ENCODE peak calls at places on chromosomes 12 and 14, in eight cellular contexts. One of them, this sample, is unnamed.

GRCh38 chr12:13208533-13209278 is 12.2 kb downstream of the EMP1 start:
- DNase-seq in K562: no peak
- DNase-seq in PC-3: peak; percentile 55
- DNase-seq in AG04450: no peak
- DNase-seq in CD8-positive, alpha-beta memory T cell: no peak
- DNase-seq in fibroblast of lung: no peak
- DNase-seq in Peyer's patch: no peak
- DNase-seq in kidney: no peak
- DNase-seq in this sample: no peak

GRCh38 chr14:88063807-88064206 is 58.9 kb downstream of the GPR65 start:
- DNase-seq in K562: peak; percentile 18
- DNase-seq in PC-3: no peak
- DNase-seq in AG04450: no peak
- DNase-seq in CD8-positive, alpha-beta memory T cell: no peak
- DNase-seq in fibroblast of lung: no peak
- DNase-seq in Peyer's patch: no peak
- DNase-seq in kidney: no peak
- DNase-seq in this sample: no peak

GRCh38 chr12:112406519-112407488 is 2.6 kb downstream of the RPL6 start:
- DNase-seq in K562: no peak
- DNase-seq in PC-3: no peak
- DNase-seq in AG04450: no peak
- DNase-seq in CD8-positive, alpha-beta memory T cell: no peak
- DNase-seq in fibroblast of lung: no peak
- DNase-seq in Peyer's patch: no peak
- DNase-seq in kidney: no peak
- DNase-seq in this sample: no peak

GRCh38 chr14:73753043-73753886 is 39.1 kb upstream of the PNMA1 start:
- DNase-seq in K562: peak; percentile 75
- DNase-seq in PC-3: no peak
- DNase-seq in AG04450: no peak
- DNase-seq in CD8-positive, alpha-beta memory T cell: no peak
- DNase-seq in fibroblast of lung: no peak
- DNase-seq in Peyer's patch: peak; percentile 56
- DNase-seq in kidney: peak; percentile 85
- DNase-seq in this sample: peak; percentile 32

GRCh38 chr14:53035336-53035735 is 84.5 kb upstream of the FERMT2 start:
- DNase-seq in K562: no peak
- DNase-seq in PC-3: no peak
- DNase-seq in AG04450: no peak
- DNase-seq in CD8-positive, alpha-beta memory T cell: no peak
- DNase-seq in fibroblast of lung: peak; percentile 37
- DNase-seq in Peyer's patch: no peak
- DNase-seq in kidney: no peak
- DNase-seq in this sample: no peak

GRCh38 chr12:122166422-122167327 is 7.3 kb downstream of the IL31 start:
- DNase-seq in K562: no peak
- DNase-seq in PC-3: no peak
- DNase-seq in AG04450: no peak
- DNase-seq in CD8-positive, alpha-beta memory T cell: peak; percentile 11
- DNase-seq in fibroblast of lung: no peak
- DNase-seq in Peyer's patch: no peak
- DNase-seq in kidney: no peak
- DNase-seq in this sample: no peak

GRCh38 chr12:117900561-117900960 is 68.2 kb downstream of the KSR2 start:
- DNase-seq in K562: no peak
- DNase-seq in PC-3: peak; percentile 96
- DNase-seq in AG04450: no peak
- DNase-seq in CD8-positive, alpha-beta memory T cell: no peak
- DNase-seq in fibroblast of lung: peak; percentile 68
- DNase-seq in Peyer's patch: no peak
- DNase-seq in kidney: no peak
- DNase-seq in this sample: no peak

GRCh38 chr12:112813836-112814235 is 22.3 kb downstream of the RPH3A start:
- DNase-seq in K562: no peak
- DNase-seq in PC-3: no peak
- DNase-seq in AG04450: no peak
- DNase-seq in CD8-positive, alpha-beta memory T cell: no peak
- DNase-seq in fibroblast of lung: no peak
- DNase-seq in Peyer's patch: no peak
- DNase-seq in kidney: no peak
- DNase-seq in this sample: no peak

GRCh38 chr14:82720931-82721330 is 1187.3 kb upstream of the SEL1L start:
- DNase-seq in K562: no peak
- DNase-seq in PC-3: no peak
- DNase-seq in AG04450: no peak
- DNase-seq in CD8-positive, alpha-beta memory T cell: no peak
- DNase-seq in fibroblast of lung: no peak
- DNase-seq in Peyer's patch: no peak
- DNase-seq in kidney: no peak
- DNase-seq in this sample: no peak

GRCh38 chr12:47190905-47191304 is 111.1 kb upstream of the AMIGO2 start:
- DNase-seq in K562: no peak
- DNase-seq in PC-3: no peak
- DNase-seq in AG04450: no peak
- DNase-seq in CD8-positive, alpha-beta memory T cell: no peak
- DNase-seq in fibroblast of lung: no peak
- DNase-seq in Peyer's patch: no peak
- DNase-seq in kidney: no peak
- DNase-seq in this sample: no peak

GRCh38 chr14:96094211-96094610 is 55.0 kb downstream of the C14orf132 start:
- DNase-seq in K562: no peak
- DNase-seq in PC-3: no peak
- DNase-seq in AG04450: no peak
- DNase-seq in CD8-positive, alpha-beta memory T cell: no peak
- DNase-seq in fibroblast of lung: no peak
- DNase-seq in Peyer's patch: no peak
- DNase-seq in kidney: no peak
- DNase-seq in this sample: no peak

GRCh38 chr12:128258866-128259555 is 8.0 kb upstream of the TMEM132C start:
- DNase-seq in K562: no peak
- DNase-seq in PC-3: peak; percentile 19
- DNase-seq in AG04450: no peak
- DNase-seq in CD8-positive, alpha-beta memory T cell: no peak
- DNase-seq in fibroblast of lung: no peak
- DNase-seq in Peyer's patch: no peak
- DNase-seq in kidney: no peak
- DNase-seq in this sample: no peak

GRCh38 chr14:71592361-71592760 is 339.9 kb upstream of the RGS6 start:
- DNase-seq in K562: no peak
- DNase-seq in PC-3: peak; percentile 10
- DNase-seq in AG04450: no peak
- DNase-seq in CD8-positive, alpha-beta memory T cell: no peak
- DNase-seq in fibroblast of lung: peak; percentile 45
- DNase-seq in Peyer's patch: no peak
- DNase-seq in kidney: no peak
- DNase-seq in this sample: no peak

GRCh38 chr12:95117178-95117599 is 43.8 kb upstream of the NR2C1 start:
- DNase-seq in K562: peak; percentile 54
- DNase-seq in PC-3: peak; percentile 83
- DNase-seq in AG04450: peak; percentile 47
- DNase-seq in CD8-positive, alpha-beta memory T cell: peak; percentile 39
- DNase-seq in fibroblast of lung: peak; percentile 66
- DNase-seq in Peyer's patch: peak; percentile 69
- DNase-seq in kidney: no peak
- DNase-seq in this sample: peak; percentile 30

GRCh38 chr12:57695770-57696432 is 2.0 kb downstream of the OS9 start:
- DNase-seq in K562: no peak
- DNase-seq in PC-3: no peak
- DNase-seq in AG04450: no peak
- DNase-seq in CD8-positive, alpha-beta memory T cell: no peak
- DNase-seq in fibroblast of lung: no peak
- DNase-seq in Peyer's patch: no peak
- DNase-seq in kidney: no peak
- DNase-seq in this sample: no peak

GRCh38 chr14:99575043-99576023 is 28.7 kb downstream of the CCDC85C start:
- DNase-seq in K562: peak; percentile 28
- DNase-seq in PC-3: peak; percentile 92
- DNase-seq in AG04450: no peak
- DNase-seq in CD8-positive, alpha-beta memory T cell: no peak
- DNase-seq in fibroblast of lung: peak; percentile 53
- DNase-seq in Peyer's patch: no peak
- DNase-seq in kidney: peak; percentile 96
- DNase-seq in this sample: no peak

GRCh38 chr12:113868365-113868764 is 97.8 kb downstream of the RBM19 start:
- DNase-seq in K562: no peak
- DNase-seq in PC-3: no peak
- DNase-seq in AG04450: no peak
- DNase-seq in CD8-positive, alpha-beta memory T cell: no peak
- DNase-seq in fibroblast of lung: no peak
- DNase-seq in Peyer's patch: no peak
- DNase-seq in kidney: no peak
- DNase-seq in this sample: no peak

GRCh38 chr12:93778306-93778705 is 101.1 kb downstream of the CRADD start:
- DNase-seq in K562: no peak
- DNase-seq in PC-3: no peak
- DNase-seq in AG04450: peak; percentile 64
- DNase-seq in CD8-positive, alpha-beta memory T cell: no peak
- DNase-seq in fibroblast of lung: peak; percentile 75
- DNase-seq in Peyer's patch: no peak
- DNase-seq in kidney: no peak
- DNase-seq in this sample: no peak

GRCh38 chr12:12294215-12295005 is 27.6 kb upstream of the LRP6 start:
- DNase-seq in K562: no peak
- DNase-seq in PC-3: no peak
- DNase-seq in AG04450: no peak
- DNase-seq in CD8-positive, alpha-beta memory T cell: no peak
- DNase-seq in fibroblast of lung: peak; percentile 47
- DNase-seq in Peyer's patch: no peak
- DNase-seq in kidney: no peak
- DNase-seq in this sample: no peak

GRCh38 chr12:53980448-53981388 is 4.2 kb upstream of the HOXC10 start:
- DNase-seq in K562: no peak
- DNase-seq in PC-3: no peak
- DNase-seq in AG04450: no peak
- DNase-seq in CD8-positive, alpha-beta memory T cell: no peak
- DNase-seq in fibroblast of lung: no peak
- DNase-seq in Peyer's patch: no peak
- DNase-seq in kidney: no peak
- DNase-seq in this sample: no peak

GRCh38 chr12:120687570-120688289 is 781 bp downstream of the MLEC start:
- DNase-seq in K562: peak; percentile 35
- DNase-seq in PC-3: peak; percentile 37
- DNase-seq in AG04450: no peak
- DNase-seq in CD8-positive, alpha-beta memory T cell: peak; percentile 18
- DNase-seq in fibroblast of lung: peak; percentile 29
- DNase-seq in Peyer's patch: no peak
- DNase-seq in kidney: no peak
- DNase-seq in this sample: peak; percentile 4

DNA sequence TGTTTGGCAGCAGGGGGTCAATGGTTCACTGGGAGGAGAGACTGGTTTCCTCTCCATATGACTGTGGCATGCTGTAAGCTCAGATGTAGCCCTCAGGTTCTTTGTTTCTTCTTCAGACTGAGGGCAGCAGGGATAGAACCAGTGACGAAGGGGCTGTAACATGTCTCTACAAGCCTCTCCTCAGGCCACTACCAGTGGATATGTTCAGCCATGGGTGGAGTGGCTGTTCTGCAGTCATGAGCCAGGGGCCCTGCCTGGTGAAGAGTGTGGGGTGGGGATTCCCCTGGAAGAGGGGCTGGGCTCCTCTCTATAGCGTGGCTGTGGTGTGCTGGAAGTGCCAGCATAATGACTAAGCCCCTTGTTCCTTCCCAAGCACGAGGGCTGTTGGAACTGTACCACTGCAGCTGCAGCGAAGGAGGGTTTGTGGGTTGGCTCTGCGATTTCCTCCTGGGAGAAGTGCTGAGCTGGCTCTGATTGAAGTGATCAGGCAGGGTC is 55.8 kb downstream of the CMAS start:
- DNase-seq in K562: no peak
- DNase-seq in PC-3: peak; percentile 46
- DNase-seq in AG04450: peak; percentile 59
- DNase-seq in CD8-positive, alpha-beta memory T cell: no peak
- DNase-seq in fibroblast of lung: peak; percentile 94
- DNase-seq in Peyer's patch: no peak
- DNase-seq in kidney: no peak
- DNase-seq in this sample: no peak
- H3K27ac ChIP-seq in K562: no peak overlapping the region
- H3K27ac ChIP-seq in PC-3: no peak overlapping the region
- H3K27ac ChIP-seq in AG04450: no peak overlapping the region
- H3K27ac ChIP-seq in CD8-positive, alpha-beta memory T cell: no peak overlapping the region
- H3K27ac ChIP-seq in fibroblast of lung: no peak overlapping the region
- H3K27ac ChIP-seq in Peyer's patch: no peak overlapping the region
- H3K27ac ChIP-seq in kidney: no peak overlapping the region
- H3K27ac ChIP-seq in this sample: no peak overlapping the region

DNA sequence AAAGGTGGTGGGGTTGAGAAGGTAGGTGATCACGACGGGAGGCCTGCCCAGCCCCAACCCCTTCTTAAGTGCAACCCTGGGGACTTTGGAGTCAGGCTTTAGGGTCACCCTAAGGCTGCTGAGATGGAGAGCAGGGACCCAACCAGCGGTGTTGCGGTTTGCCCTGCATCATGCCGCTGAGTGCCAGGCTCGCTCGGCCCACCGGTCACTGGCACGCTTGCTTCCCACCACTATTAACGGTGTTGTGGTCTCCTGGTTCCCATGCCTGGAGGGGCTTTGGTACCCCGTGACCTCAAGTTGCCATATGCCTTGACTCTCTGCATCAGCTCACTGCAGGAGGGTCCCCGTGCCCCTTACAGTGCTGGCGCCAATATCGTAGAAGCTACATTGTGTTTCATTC is 18.4 kb upstream of the MEG3 start:
- DNase-seq in K562: no peak
- DNase-seq in PC-3: no peak
- DNase-seq in AG04450: no peak
- DNase-seq in CD8-positive, alpha-beta memory T cell: no peak
- DNase-seq in fibroblast of lung: no peak
- DNase-seq in Peyer's patch: no peak
- DNase-seq in kidney: peak; percentile 41
- DNase-seq in this sample: no peak
- H3K9me3 ChIP-seq in K562: peaks cover 22% of the 10 kb centered on the region
- H3K9me3 ChIP-seq in PC-3: peaks cover 8% of the 10 kb centered on the region
- H3K9me3 ChIP-seq in AG04450: peaks cover 56% of the 10 kb centered on the region
- H3K9me3 ChIP-seq in CD8-positive, alpha-beta memory T cell: no peaks in the 10 kb centered on the region
- H3K9me3 ChIP-seq in fibroblast of lung: no peaks in the 10 kb centered on the region
- H3K9me3 ChIP-seq in Peyer's patch: no peaks in the 10 kb centered on the region
- H3K9me3 ChIP-seq in kidney: peaks cover 25% of the 10 kb centered on the region
- H3K9me3 ChIP-seq in this sample: peaks cover 19% of the 10 kb centered on the region

DNA sequence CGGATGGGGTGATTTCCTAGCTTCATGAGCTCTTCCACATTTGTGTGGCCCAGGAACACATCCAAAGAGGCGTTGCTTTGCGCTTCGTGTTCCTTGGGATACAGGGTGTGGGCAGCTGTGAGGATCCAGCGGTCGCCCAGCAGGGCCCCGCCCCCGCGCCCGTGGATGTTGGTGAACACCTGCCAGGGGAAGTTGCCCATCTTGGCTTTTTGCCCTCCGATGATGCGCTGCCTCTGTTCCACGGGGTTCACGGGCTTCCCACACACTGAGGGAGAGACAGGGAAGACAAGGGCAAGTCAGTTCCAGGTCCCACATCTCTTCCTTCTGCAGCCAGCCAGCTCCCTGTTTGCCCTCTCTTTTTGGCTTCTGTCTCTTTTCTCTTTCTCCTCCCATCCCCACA is 11.2 kb downstream of the C1R start:
- DNase-seq in K562: no peak
- DNase-seq in PC-3: no peak
- DNase-seq in AG04450: no peak
- DNase-seq in CD8-positive, alpha-beta memory T cell: no peak
- DNase-seq in fibroblast of lung: no peak
- DNase-seq in Peyer's patch: no peak
- DNase-seq in kidney: no peak
- DNase-seq in this sample: no peak
- H3K27ac ChIP-seq in K562: no peak overlapping the region
- H3K27ac ChIP-seq in PC-3: no peak overlapping the region
- H3K27ac ChIP-seq in AG04450: no peak overlapping the region
- H3K27ac ChIP-seq in CD8-positive, alpha-beta memory T cell: no peak overlapping the region
- H3K27ac ChIP-seq in fibroblast of lung: no peak overlapping the region
- H3K27ac ChIP-seq in Peyer's patch: no peak overlapping the region
- H3K27ac ChIP-seq in kidney: no peak overlapping the region
- H3K27ac ChIP-seq in this sample: no peak overlapping the region

GRCh38 chr14:106635569-106635968 is 1109.2 kb downstream of the TMEM121 start:
- DNase-seq in K562: no peak
- DNase-seq in PC-3: no peak
- DNase-seq in AG04450: no peak
- DNase-seq in CD8-positive, alpha-beta memory T cell: no peak
- DNase-seq in fibroblast of lung: no peak
- DNase-seq in Peyer's patch: no peak
- DNase-seq in kidney: no peak
- DNase-seq in this sample: no peak
- H3K9me3 ChIP-seq in K562: no peaks in the 10 kb centered on the region
- H3K9me3 ChIP-seq in PC-3: no peaks in the 10 kb centered on the region
- H3K9me3 ChIP-seq in AG04450: peaks cover 34% of the 10 kb centered on the region
- H3K9me3 ChIP-seq in CD8-positive, alpha-beta memory T cell: no peaks in the 10 kb centered on the region
- H3K9me3 ChIP-seq in fibroblast of lung: no peaks in the 10 kb centered on the region
- H3K9me3 ChIP-seq in Peyer's patch: no peaks in the 10 kb centered on the region
- H3K9me3 ChIP-seq in kidney: no peaks in the 10 kb centered on the region
- H3K9me3 ChIP-seq in this sample: no peaks in the 10 kb centered on the region